ENCODE peak calls at places on chromosomes 11 and 22, in five cellular contexts. Y, P, X, U and T are unnamed samples. For H3K36me3, the result is how much of the 10 kb centered on the place peaks cover.

GRCh38 chr11:69501891-69502860 is 20.7 kb downstream of the LINC01488 start:
- DNase-seq in Y (no peak), P (no peak), X (no peak), U (no peak), T (no peak)

GRCh38 chr11:128520206-128520885 is 67.0 kb downstream of the ETS1 start:
- DNase-seq in Y (no peak), P (no peak), X (no peak), U (peak), T (no peak)

GRCh38 chr11:127651888-127652221 is 651.3 kb upstream of the KIRREL3 start:
- DNase-seq in Y (no peak), P (no peak), X (no peak), U (no peak), T (no peak)

GRCh38 chr22:47355776-47356432 is 593.5 kb downstream of the TBC1D22A start:
- DNase-seq in Y (no peak), P (no peak), X (no peak), U (no peak), T (no peak)

GRCh38 chr22:39883057-39883456 is 10.5 kb downstream of the ENTHD1 start:
- DNase-seq in Y (no peak), P (no peak), X (no peak), U (no peak), T (no peak)

GRCh38 chr11:90587896-90588295 is 365.0 kb upstream of the CHORDC1 start:
- DNase-seq in Y (no peak), P (no peak), X (no peak), U (no peak), T (no peak)

GRCh38 chr11:71489311-71490043 is 36.5 kb downstream of the NADSYN1 start:
- DNase-seq in Y (no peak), P (no peak), X (no peak), U (no peak), T (no peak)

GRCh38 chr11:69353696-69354544 is 60.0 kb downstream of the MYEOV start:
- DNase-seq in Y (no peak), P (no peak), X (peak), U (no peak), T (peak)

GRCh38 chr22:23204541-23205157 is 24.3 kb downstream of the BCR start:
- DNase-seq in Y (no peak), P (peak), X (no peak), U (no peak), T (no peak)

GRCh38 chr11:40306938-40307548 is 1152.4 kb downstream of the LRRC4C start:
- DNase-seq in Y (peak), P (no peak), X (peak), U (no peak), T (no peak)

GRCh38 chr11:1117970-1118369 is 39.8 kb upstream of the MUC5AC start:
- DNase-seq in Y (no peak), P (no peak), X (no peak), U (no peak), T (peak)

GRCh38 chr11:64339754-64340408 is at the start of gene CCDC88B:
- DNase-seq in Y (no peak), P (peak), X (no peak), U (peak), T (peak)

GRCh38 chr11:62298975-62299374 is at the start of gene SCGB1D4:
- DNase-seq in Y (no peak), P (no peak), X (no peak), U (no peak), T (no peak)

GRCh38 chr11:118930152-118930712 is 4.5 kb upstream of the BCL9L start:
- DNase-seq in Y (peak), P (peak), X (peak), U (peak), T (peak)

GRCh38 chr22:38873469-38874411 is 1.7 kb upstream of the CBX6 start:
- DNase-seq in Y (peak), P (no peak), X (no peak), U (no peak), T (peak)

GRCh38 chr11:95788921-95789505 is 569 bp downstream of the FAM76B start:
- DNase-seq in Y (peak), P (no peak), X (peak), U (no peak), T (peak)

GRCh38 chr11:898540-899190 is 11.9 kb downstream of the CHID1 start:
- DNase-seq in Y (peak), P (no peak), X (peak), U (no peak), T (no peak)

GRCh38 chr11:125376117-125376516 is 119.9 kb downstream of the FEZ1 start:
- DNase-seq in Y (peak), P (peak), X (peak), U (no peak), T (no peak)

GRCh38 chr22:50697667-50698506 is 25.3 kb downstream of the SHANK3 start:
- DNase-seq in Y (no peak), P (peak), X (no peak), U (no peak), T (no peak)

GRCh38 chr22:29000225-29000556 is 61.4 kb downstream of the C22orf31 start:
- DNase-seq in Y (no peak), P (no peak), X (peak), U (no peak), T (no peak)

GRCh38 chr22:41768420-41768819 is 32.1 kb upstream of the CCDC134 start:
- DNase-seq in Y (peak), P (no peak), X (no peak), U (no peak), T (no peak)

GRCh38 chr11:64545605-64546004 is 45.4 kb upstream of the SLC22A12 start:
- DNase-seq in Y (peak), P (no peak), X (no peak), U (no peak), T (no peak)

GRCh38 chr11:122186439-122187080 is 70.5 kb upstream of the BLID start:
- DNase-seq in Y (no peak), P (no peak), X (no peak), U (no peak), T (no peak)

GRCh38 chr11:12242071-12242672 is 131.8 kb downstream of the MICAL2 start:
- DNase-seq in Y (no peak), P (no peak), X (peak), U (peak), T (peak)

GRCh38 chr11:73851046-73851764 is 25.4 kb downstream of the COA4 start:
- DNase-seq in Y (no peak), P (no peak), X (no peak), U (no peak), T (no peak)

GRCh38 chr11:131675489-131675888 is 305.1 kb downstream of the NTM start:
- DNase-seq in Y (no peak), P (no peak), X (no peak), U (no peak), T (no peak)

GRCh38 chr11:117807482-117808272 is 10.7 kb upstream of the DSCAML1 start:
- DNase-seq in Y (peak), P (peak), X (peak), U (peak), T (peak)

GRCh38 chr22:17540481-17540880 is 22.8 kb upstream of the SLC25A18 start:
- DNase-seq in Y (no peak), P (no peak), X (peak), U (no peak), T (no peak)

GRCh38 chr11:104333977-104334376 is 170.0 kb upstream of the PDGFD start:
- DNase-seq in Y (peak), P (no peak), X (peak), U (no peak), T (no peak)

GRCh38 chr11:12306830-12307229 is 70.5 kb upstream of the PARVA start:
- DNase-seq in Y (no peak), P (no peak), X (no peak), U (no peak), T (no peak)

DNA sequence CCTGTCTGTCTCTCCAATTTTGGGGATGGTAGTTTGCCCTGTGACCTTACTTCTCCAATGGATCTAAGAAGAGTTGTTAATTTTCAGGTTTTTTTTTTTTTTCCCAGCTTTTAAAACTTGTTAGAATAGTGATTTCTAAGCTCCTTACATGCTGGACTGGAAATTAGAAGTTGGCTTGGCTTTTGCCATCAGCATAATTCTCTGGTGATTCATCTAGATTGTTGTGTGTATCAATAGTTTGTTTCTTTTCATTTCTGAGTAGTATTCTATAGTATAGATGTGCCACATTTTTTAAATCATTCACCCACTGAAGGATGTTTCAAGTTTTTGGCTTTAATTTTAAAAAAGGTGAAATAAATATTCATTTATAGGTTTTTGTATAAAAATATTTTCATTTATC is 51.4 kb downstream of the ADAMTS15 start:
- DNase-seq in Y (no peak), P (no peak), X (no peak), U (no peak), T (no peak)
- H3K4me3 ChIP-seq in Y (no peak), P (no peak), X (no peak), U (no peak), T (no peak)

GRCh38 chr11:2398664-2399355 is 1.7 kb upstream of the TSSC4 start:
- DNase-seq in Y (no peak), P (no peak), X (no peak), U (no peak), T (no peak)
- H3K36me3 ChIP-seq in Y (half or more), P (under half), X (under half), U (under half), T (under half)

DNA sequence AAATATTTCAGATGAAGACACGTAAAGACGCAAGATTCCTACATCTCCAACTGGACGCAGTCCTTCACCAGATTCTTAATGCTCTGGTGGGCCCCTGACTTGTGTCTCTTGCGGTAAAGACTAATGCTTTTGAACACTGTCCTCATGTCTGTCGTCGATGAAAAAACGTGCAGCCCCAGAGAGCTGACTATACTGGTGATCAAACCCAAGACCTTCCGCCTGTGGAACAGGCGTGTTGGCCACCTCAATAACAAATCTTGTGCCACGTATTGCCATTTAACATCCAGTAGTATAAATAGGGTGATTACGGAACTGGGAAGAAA is 45.5 kb downstream of the OR4D9 start:
- DNase-seq in Y (no peak), P (no peak), X (peak), U (no peak), T (no peak)
- H3K4me3 ChIP-seq in Y (no peak), P (peak), X (peak), U (peak), T (no peak)

GRCh38 chr11:47784785-47785381 is 17.7 kb upstream of the FNBP4 start:
- DNase-seq in Y (no peak), P (no peak), X (no peak), U (no peak), T (no peak)

GRCh38 chr11:47788181-47788580 is 21.0 kb upstream of the FNBP4 start:
- DNase-seq in Y (no peak), P (no peak), X (no peak), U (no peak), T (no peak)

GRCh38 chr11:47791774-47792173 is 24.6 kb upstream of the FNBP4 start:
- DNase-seq in Y (no peak), P (no peak), X (no peak), U (no peak), T (no peak)

GRCh38 chr11:47783087-47783610 is 16.0 kb upstream of the FNBP4 start:
- DNase-seq in Y (no peak), P (no peak), X (no peak), U (no peak), T (no peak)

GRCh38 chr11:47786373-47786772 is 19.2 kb upstream of the FNBP4 start:
- DNase-seq in Y (no peak), P (peak), X (no peak), U (no peak), T (no peak)
- H3K36me3 ChIP-seq in Y (half or more), P (under half), X (half or more), U (half or more), T (under half)

DNA sequence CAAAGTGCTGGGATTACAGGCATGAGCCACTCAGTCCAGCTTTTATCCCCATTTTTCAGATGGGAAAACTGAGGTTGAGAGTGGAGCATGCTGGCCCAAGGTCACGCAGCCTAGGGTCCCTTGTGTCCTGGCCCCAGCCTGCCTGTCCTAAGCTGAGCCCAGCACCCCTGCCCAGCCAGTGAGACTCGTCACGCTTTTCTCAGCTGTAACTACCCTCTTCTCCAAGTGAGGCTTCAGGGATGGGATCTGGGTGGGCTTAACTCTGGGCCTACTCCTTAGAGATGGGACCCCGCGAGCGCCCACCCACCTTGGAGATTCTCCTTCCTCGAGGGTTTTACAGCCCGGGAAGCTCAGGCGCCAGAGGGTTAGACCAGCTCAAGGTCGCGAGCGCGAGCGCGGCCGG is 390 bp upstream of the TMEM151A start:
- DNase-seq in Y (no peak), P (no peak), X (no peak), U (no peak), T (no peak)
- H3K4me3 ChIP-seq in Y (no peak), P (peak), X (peak), U (no peak), T (no peak)

DNA sequence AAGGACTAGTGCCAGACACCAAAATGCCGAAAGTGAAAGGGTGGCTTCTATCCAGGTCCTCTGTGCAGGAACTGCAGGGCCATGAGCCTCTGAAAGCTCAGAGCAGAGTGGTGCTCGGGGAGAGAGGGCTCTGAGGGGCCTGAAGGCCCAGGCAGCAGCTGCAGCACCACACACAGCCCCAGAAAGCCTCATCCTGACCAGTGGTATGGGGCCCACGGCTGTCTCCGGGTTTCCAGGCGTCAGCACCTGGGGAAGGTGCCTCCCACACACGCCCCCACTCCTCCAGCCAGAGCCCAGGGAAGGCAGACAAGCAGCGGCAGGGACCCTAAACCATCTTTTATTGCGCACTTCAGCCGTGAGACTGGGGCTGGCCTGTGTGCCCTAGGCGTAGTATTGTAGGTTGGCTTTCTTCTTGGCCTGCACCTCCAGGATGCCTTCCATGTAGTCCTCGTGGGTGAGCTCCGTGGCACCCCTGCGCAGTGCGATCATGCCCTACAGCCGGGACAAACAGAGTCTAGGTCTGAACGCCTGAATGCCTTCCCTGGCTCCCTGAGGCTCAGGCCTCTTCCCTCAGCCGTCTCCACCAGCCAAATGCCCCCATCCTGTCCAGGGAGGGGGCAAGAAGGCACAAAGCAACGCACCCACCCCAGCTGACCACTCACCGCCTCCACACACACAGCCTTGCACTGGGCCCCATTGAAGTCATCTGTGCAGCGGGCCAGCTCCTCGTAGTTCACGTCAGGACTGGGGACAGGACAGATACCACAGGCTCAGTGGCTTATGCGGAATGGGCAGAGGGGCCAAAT is 7.6 kb downstream of the PSMC3 start:
- DNase-seq in Y (no peak), P (no peak), X (no peak), U (no peak), T (no peak)
- H3K36me3 ChIP-seq in Y (half or more), P (under half), X (under half), U (under half), T (under half)

GRCh38 chr11:45843158-45843924 is 3.9 kb upstream of the CRY2 start:
- DNase-seq in Y (peak), P (peak), X (peak), U (peak), T (peak)
- H3K4me3 ChIP-seq in Y (no peak), P (peak), X (no peak), U (peak), T (peak)

DNA sequence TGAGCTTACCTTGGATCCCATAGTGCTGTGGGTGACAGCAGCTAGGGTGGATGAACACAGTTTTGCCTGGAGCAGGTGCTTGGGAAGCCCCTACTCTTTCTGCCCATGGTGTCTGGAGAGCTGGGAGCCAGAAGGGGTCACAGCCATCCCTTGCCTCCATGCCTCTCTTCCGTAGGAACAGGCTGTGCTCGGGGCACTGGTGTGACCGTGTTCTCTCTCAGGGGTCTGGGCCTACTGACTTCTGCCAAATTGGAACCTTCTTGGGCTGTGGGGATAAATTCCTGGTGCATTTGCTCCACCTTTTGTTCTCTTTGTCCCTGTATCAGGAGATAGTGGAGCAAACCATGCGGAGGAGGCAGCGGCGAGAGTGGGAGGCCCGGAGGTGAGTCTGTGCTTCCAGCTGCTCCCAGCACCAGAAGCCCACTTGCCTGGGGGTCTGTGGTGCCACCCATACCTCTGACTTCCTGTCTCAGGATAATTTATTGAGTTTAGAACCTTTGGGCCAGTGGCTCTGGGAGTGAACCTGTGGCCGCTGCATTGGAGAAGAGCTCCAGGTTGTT is 14.4 kb downstream of the CDC45 start:
- DNase-seq in Y (no peak), P (no peak), X (no peak), U (no peak), T (no peak)
- H3K36me3 ChIP-seq in Y (under half), P (under half), X (under half), U (under half), T (under half)